ENCODE peak calls at places on chromosomes 2 and 18, in nine cellular contexts. Z is amniotic epithelial cell; L is glomerular endothelial cell; T is Kasumi-1; G is activated CD8-positive, alpha-beta memory T cell treated with anti-CD3 and anti-CD28 coated beads, Interleukin-2, amount 50 U/mL, for 48 hours; S is T-helper 1 cell; K is astrocyte of the hippocampus; X is left cardiac atrium; O is NCI-H1417. P is an unnamed sample.

GRCh38 chr2:55115795-55116597 is 65.7 kb upstream of the RTN4 start:
- DNase-seq in Z (peak; percentile 88), L (no peak), T (no peak), G (no peak), S (peak; percentile 17), K (peak; percentile 74), X (no peak), O (no peak), P (no peak)

GRCh38 chr2:202339052-202339870 is 36.9 kb upstream of the BMPR2 start:
- DNase-seq in Z (no peak), L (no peak), T (no peak), G (peak; percentile 23), S (no peak), K (no peak), X (no peak), O (no peak), P (no peak)

GRCh38 chr2:9240745-9241144 is 34.1 kb downstream of the ASAP2 start:
- DNase-seq in Z (peak; percentile 90), L (no peak), T (no peak), G (peak; percentile 47), S (no peak), K (no peak), X (no peak), O (no peak), P (no peak)

GRCh38 chr18:13616041-13616440 is 110.3 kb downstream of the FAM210A start:
- DNase-seq in Z (no peak), L (no peak), T (no peak), G (no peak), S (no peak), K (no peak), X (no peak), O (no peak), P (no peak)

GRCh38 chr2:238285653-238286082 is 2.7 kb downstream of the PER2 start:
- DNase-seq in Z (peak; percentile 95), L (no peak), T (no peak), G (no peak), S (no peak), K (peak; percentile 97), X (peak; percentile 86), O (peak; percentile 58), P (peak; percentile 39)

GRCh38 chr2:161746891-161747535 is 122.8 kb downstream of the SLC4A10 start:
- DNase-seq in Z (no peak), L (no peak), T (no peak), G (no peak), S (no peak), K (no peak), X (no peak), O (no peak), P (no peak)

GRCh38 chr2:161946489-161947107 is 127.4 kb downstream of the DPP4 start:
- DNase-seq in Z (peak; percentile 28), L (peak; percentile 39), T (peak; percentile 79), G (no peak), S (peak; percentile 56), K (peak; percentile 46), X (no peak), O (no peak), P (peak; percentile 54)

GRCh38 chr18:74524097-74524496 is 10.2 kb upstream of the CNDP1 start:
- DNase-seq in Z (peak; percentile 21), L (no peak), T (no peak), G (no peak), S (no peak), K (peak; percentile 54), X (no peak), O (peak; percentile 89), P (peak; percentile 49)

GRCh38 chr2:179106342-179107178 is 56.6 kb upstream of the CCDC141 start:
- DNase-seq in Z (peak; percentile 90), L (peak; percentile 99), T (no peak), G (no peak), S (peak; percentile 38), K (peak; percentile 97), X (peak; percentile 41), O (peak; percentile 70), P (peak; percentile 91)

GRCh38 chr18:33156906-33157470 is 283.5 kb downstream of the CCDC178 start:
- DNase-seq in Z (no peak), L (no peak), T (no peak), G (no peak), S (no peak), K (no peak), X (no peak), O (no peak), P (no peak)

GRCh38 chr18:36693931-36694661 is 134.7 kb downstream of the TPGS2 start:
- DNase-seq in Z (peak; percentile 72), L (no peak), T (no peak), G (no peak), S (no peak), K (no peak), X (no peak), O (peak; percentile 80), P (no peak)

GRCh38 chr2:203626952-203627681 is 79.3 kb upstream of the CD28 start:
- DNase-seq in Z (peak; percentile 99), L (no peak), T (no peak), G (no peak), S (no peak), K (peak; percentile 69), X (no peak), O (no peak), P (no peak)

GRCh38 chr2:98664323-98664722 is 55.9 kb downstream of the UNC50 start:
- DNase-seq in Z (peak; percentile 16), L (no peak), T (no peak), G (no peak), S (peak; percentile 93), K (no peak), X (no peak), O (no peak), P (no peak)

GRCh38 chr18:70290482-70291294 is 1.8 kb downstream of the SOCS6 start:
- DNase-seq in Z (no peak), L (no peak), T (no peak), G (no peak), S (no peak), K (no peak), X (no peak), O (no peak), P (no peak)

GRCh38 chr2:234363647-234364294 is 133.1 kb downstream of the ARL4C start:
- DNase-seq in Z (no peak), L (no peak), T (no peak), G (no peak), S (no peak), K (no peak), X (no peak), O (peak; percentile 22), P (no peak)

GRCh38 chr2:145221511-145221910 is 701.6 kb upstream of the ZEB2 start:
- DNase-seq in Z (no peak), L (no peak), T (no peak), G (no peak), S (no peak), K (peak; percentile 60), X (no peak), O (no peak), P (no peak)

GRCh38 chr2:127564429-127565260 is 29.2 kb downstream of the MYO7B start:
- DNase-seq in Z (no peak), L (no peak), T (no peak), G (peak; percentile 43), S (no peak), K (no peak), X (no peak), O (no peak), P (no peak)

GRCh38 chr2:30280596-30281434 is 49.5 kb downstream of the LBH start:
- DNase-seq in Z (no peak), L (no peak), T (no peak), G (no peak), S (no peak), K (peak; percentile 46), X (no peak), O (no peak), P (no peak)

GRCh38 chr2:54722641-54723299 is 692 bp upstream of the EML6 start:
- DNase-seq in Z (peak; percentile 95), L (no peak), T (no peak), G (no peak), S (no peak), K (no peak), X (no peak), O (peak; percentile 72), P (no peak)

GRCh38 chr2:45812039-45812500 is 160.6 kb downstream of the PRKCE start:
- DNase-seq in Z (peak; percentile 73), L (no peak), T (no peak), G (no peak), S (no peak), K (peak; percentile 50), X (no peak), O (no peak), P (no peak)

GRCh38 chr18:53541924-53542323 is 682.5 kb downstream of the MBD2 start:
- DNase-seq in Z (no peak), L (no peak), T (no peak), G (no peak), S (no peak), K (no peak), X (no peak), O (no peak), P (no peak)

GRCh38 chr18:48675912-48676311 is 137.1 kb downstream of the CTIF start:
- DNase-seq in Z (no peak), L (no peak), T (no peak), G (no peak), S (no peak), K (no peak), X (peak; percentile 24), O (no peak), P (no peak)

GRCh38 chr18:3599861-3600260 is 149.9 kb downstream of the TGIF1 start:
- DNase-seq in Z (no peak), L (no peak), T (no peak), G (no peak), S (no peak), K (no peak), X (no peak), O (no peak), P (no peak)

GRCh38 chr2:120939595-120940318 is 204.1 kb downstream of the GLI2 start:
- DNase-seq in Z (peak; percentile 92), L (no peak), T (no peak), G (no peak), S (no peak), K (peak; percentile 80), X (no peak), O (no peak), P (no peak)

GRCh38 chr18:80193701-80194100 is 53.6 kb downstream of the PARD6G start:
- DNase-seq in Z (no peak), L (no peak), T (no peak), G (no peak), S (no peak), K (no peak), X (no peak), O (no peak), P (no peak)

GRCh38 chr2:33365264-33365663 is 111.2 kb upstream of the RASGRP3 start:
- DNase-seq in Z (no peak), L (no peak), T (no peak), G (no peak), S (no peak), K (no peak), X (no peak), O (no peak), P (no peak)

GRCh38 chr2:217790681-217791392 is 212.0 kb downstream of the TNS1 start:
- DNase-seq in Z (peak; percentile 49), L (no peak), T (no peak), G (peak; percentile 40), S (no peak), K (peak; percentile 60), X (no peak), O (no peak), P (no peak)

GRCh38 chr2:215277942-215278341 is 33.9 kb upstream of the ATIC start:
- DNase-seq in Z (peak; percentile 71), L (no peak), T (no peak), G (no peak), S (no peak), K (no peak), X (no peak), O (no peak), P (no peak)

GRCh38 chr2:72932045-72932444 is 14.7 kb downstream of the EMX1 start:
- DNase-seq in Z (no peak), L (no peak), T (no peak), G (no peak), S (peak; percentile 34), K (peak; percentile 47), X (no peak), O (no peak), P (no peak)

GRCh38 chr2:100707016-100707947 is 112.7 kb upstream of the NPAS2 start:
- DNase-seq in Z (no peak), L (no peak), T (no peak), G (no peak), S (no peak), K (no peak), X (no peak), O (no peak), P (no peak)

GRCh38 chr2:57209799-57210198 is 836.8 kb upstream of the VRK2 start:
- DNase-seq in Z (no peak), L (no peak), T (no peak), G (no peak), S (no peak), K (no peak), X (no peak), O (no peak), P (no peak)